ENCODE peak calls at places on chromosomes 6 and 20, in ten cellular contexts. S is activated T-cell treated with anti-CD3 and anti-CD28 coated beads, Interleukin-2, amount 50 U/mL, for 72 hours; B is stimulated activated CD8-positive, alpha-beta memory T cell treated with anti-CD3 and anti-CD28 coated beads, Interleukin-7, amount 100 ng/mL, for 1 hour; E is IMR-90; P is epithelial cell of esophagus; A is endodermal cell; U is DMS153; I is pancreas; W is brain microvascular endothelial cell; G is small intestine. C is an unnamed sample.

GRCh38 chr6:32529697-32530429 is at the start of gene HLA-DRB5:
- DNase-seq in W (no peak), E (no peak), U (no peak), B (no peak), P (no peak), I (no peak), A (no peak), G (peak; percentile 28), S (no peak), C (peak; percentile 83)

GRCh38 chr6:15776458-15776980 is 113.7 kb upstream of the DTNBP1 start:
- DNase-seq in B (no peak), U (no peak), A (no peak), G (no peak), S (peak; percentile 60), E (no peak), I (no peak), P (no peak), W (no peak), C (no peak)

GRCh38 chr6:134389658-134390057 is 71.7 kb upstream of the SGK1 start:
- DNase-seq in A (no peak), B (no peak), W (no peak), E (no peak), G (no peak), U (no peak), P (no peak), S (no peak), I (no peak), C (no peak)

GRCh38 chr6:31717499-31718222 is 2.5 kb downstream of the LY6G6D start:
- DNase-seq in B (no peak), S (no peak), I (no peak), W (no peak), E (no peak), P (peak; percentile 57), U (no peak), G (no peak), A (peak; percentile 90), C (no peak)

GRCh38 chr6:116596815-116597214 is 19.5 kb upstream of the RSPH4A start:
- DNase-seq in U (no peak), A (peak; percentile 71), E (peak; percentile 42), S (no peak), P (peak; percentile 39), G (no peak), I (no peak), B (no peak), W (peak; percentile 11), C (no peak)

GRCh38 chr6:131831392-131831791 is 23.6 kb downstream of the ENPP1 start:
- DNase-seq in A (no peak), B (no peak), E (peak; percentile 46), P (no peak), U (no peak), G (no peak), I (no peak), S (no peak), W (peak; percentile 44), C (no peak)

GRCh38 chr20:39880890-39881289 is 808.1 kb downstream of the MAFB start:
- DNase-seq in E (no peak), A (no peak), B (no peak), P (peak; percentile 87), I (no peak), S (no peak), G (peak; percentile 27), U (peak; percentile 23), W (no peak), C (no peak)

GRCh38 chr20:32216396-32217142 is 8.9 kb downstream of the POFUT1 start:
- DNase-seq in B (no peak), U (no peak), W (no peak), I (no peak), A (no peak), E (no peak), P (no peak), S (no peak), G (peak; percentile 99), C (no peak)

GRCh38 chr6:137119196-137120104 is 54.0 kb downstream of the IL22RA2 start:
- DNase-seq in G (peak; percentile 93), S (no peak), I (no peak), U (no peak), B (no peak), W (no peak), E (no peak), P (no peak), A (no peak), C (no peak)

GRCh38 chr20:11451793-11452291 is 465.9 kb upstream of the BTBD3 start:
- DNase-seq in U (no peak), S (no peak), A (peak; percentile 62), E (peak; percentile 11), B (no peak), I (no peak), G (no peak), P (no peak), W (peak; percentile 27), C (no peak)

GRCh38 chr6:158633127-158633526 is 11.4 kb downstream of the DYNLT1 start:
- DNase-seq in S (no peak), B (no peak), W (no peak), A (no peak), U (no peak), I (no peak), E (no peak), P (no peak), G (no peak), C (no peak)

GRCh38 chr20:62413896-62414481 is 6.9 kb upstream of the CABLES2 start:
- DNase-seq in I (no peak), U (no peak), S (no peak), E (no peak), A (peak; percentile 80), B (no peak), P (no peak), W (no peak), G (peak; percentile 52), C (no peak)

GRCh38 chr6:121305957-121306607 is 28.2 kb downstream of the TBC1D32 start:
- DNase-seq in E (peak; percentile 25), A (no peak), P (peak; percentile 63), I (no peak), B (no peak), S (no peak), U (peak; percentile 1), G (peak; percentile 63), W (no peak), C (no peak)

GRCh38 chr6:168877821-168878282 is 375.8 kb downstream of the THBS2 start:
- DNase-seq in G (peak; percentile 73), U (peak; percentile 87), B (no peak), P (no peak), W (no peak), S (no peak), E (no peak), A (peak; percentile 35), I (no peak), C (no peak)

GRCh38 chr20:40207618-40208017 is 481.4 kb downstream of the MAFB start:
- DNase-seq in G (no peak), U (no peak), S (no peak), A (no peak), B (no peak), I (no peak), E (no peak), W (no peak), P (no peak), C (no peak)

GRCh38 chr6:28953039-28953872 is 29.5 kb upstream of the TRIM27 start:
- DNase-seq in E (peak; percentile 72), S (peak; percentile 66), G (peak; percentile 46), W (peak; percentile 69), P (peak; percentile 67), A (peak; percentile 84), B (no peak), U (peak; percentile 31), I (peak; percentile 59), C (no peak)

GRCh38 chr20:49245921-49246740 is 26.9 kb downstream of the DDX27 start:
- DNase-seq in A (peak; percentile 72), U (peak; percentile 19), B (no peak), S (peak; percentile 23), E (peak; percentile 55), G (peak; percentile 46), W (peak; percentile 39), P (peak; percentile 62), I (no peak), C (no peak)

GRCh38 chr6:141437685-141438084 is 695.0 kb upstream of the GJE1 start:
- DNase-seq in B (no peak), S (no peak), W (no peak), P (no peak), E (no peak), G (no peak), I (no peak), A (no peak), U (no peak), C (no peak)

GRCh38 chr20:18981956-18982539 is 168.5 kb downstream of the SCP2D1 start:
- DNase-seq in S (no peak), U (no peak), W (no peak), P (no peak), I (no peak), B (no peak), A (no peak), E (no peak), G (no peak), C (no peak)

GRCh38 chr6:53065266-53066058 is at the start of gene FBXO9:
- DNase-seq in W (no peak), S (peak; percentile 86), E (no peak), A (peak; percentile 90), I (peak; percentile 71), U (no peak), G (peak; percentile 60), P (peak; percentile 56), B (peak; percentile 55), C (peak; percentile 96)

GRCh38 chr6:1013656-1014430 is 298.1 kb upstream of the FOXQ1 start:
- DNase-seq in B (no peak), E (no peak), S (no peak), I (no peak), W (no peak), G (no peak), U (no peak), A (no peak), P (no peak), C (no peak)

GRCh38 chr20:3681931-3682820 is at the start of gene ADAM33:
- DNase-seq in A (peak; percentile 83), I (no peak), B (no peak), G (no peak), P (no peak), S (no peak), W (no peak), E (no peak), U (no peak), C (no peak)